ENCODE peak calls at places on chromosomes 1 and 21, in seven cellular contexts. N is endothelial cell of umbilical vein, P is A549, V is HCT116, O is WTC11, Z is K562, R is HepG2. M is an unnamed sample.

GRCh38 chr1:202288177-202288576 is 53.6 kb downstream of the UBE2T start:
- DNase-seq in N (no peak), P (no peak), V (no peak), O (no peak), Z (no peak), R (no peak), M (no peak)

GRCh38 chr1:196409586-196409985 is 198.7 kb downstream of the KCNT2 start:
- DNase-seq in N (peak), P (no peak), V (no peak), O (no peak), Z (no peak), R (no peak), M (peak)

GRCh38 chr1:167077868-167078210 is 12.3 kb downstream of the GPA33 start:
- DNase-seq in N (no peak), P (no peak), V (no peak), O (no peak), Z (no peak), R (no peak), M (no peak)

GRCh38 chr21:24514081-24514733 is 1093.1 kb downstream of the MRPL39 start:
- DNase-seq in N (no peak), P (peak), V (no peak), O (no peak), Z (no peak), R (no peak), M (peak)

GRCh38 chr1:50980505-50980904 is 10.5 kb downstream of the CDKN2C start:
- DNase-seq in N (no peak), P (no peak), V (no peak), O (no peak), Z (no peak), R (no peak), M (no peak)

GRCh38 chr21:33013618-33014017 is 12.1 kb upstream of the OLIG2 start:
- DNase-seq in N (no peak), P (no peak), V (no peak), O (no peak), Z (no peak), R (no peak), M (no peak)

GRCh38 chr21:43978060-43978459 is 34.0 kb upstream of the TRAPPC10 start:
- DNase-seq in N (no peak), P (no peak), V (no peak), O (no peak), Z (no peak), R (no peak), M (no peak)

GRCh38 chr1:41475859-41476567 is 8.5 kb downstream of the EDN2 start:
- DNase-seq in N (no peak), P (no peak), V (no peak), O (no peak), Z (no peak), R (no peak), M (no peak)

GRCh38 chr21:43308101-43308500 is 118.8 kb downstream of the SIK1 start:
- DNase-seq in N (no peak), P (no peak), V (no peak), O (no peak), Z (no peak), R (no peak), M (no peak)

GRCh38 chr21:41109174-41109573 is 58.8 kb upstream of the BACE2 start:
- DNase-seq in N (no peak), P (no peak), V (no peak), O (no peak), Z (no peak), R (no peak), M (no peak)

GRCh38 chr1:43511394-43511793 is 19.3 kb upstream of the PTPRF start:
- DNase-seq in N (no peak), P (no peak), V (no peak), O (no peak), Z (peak), R (no peak), M (no peak)

GRCh38 chr1:90725961-90726715 is 9.0 kb upstream of the BARHL2 start:
- DNase-seq in N (no peak), P (no peak), V (no peak), O (no peak), Z (no peak), R (no peak), M (no peak)

GRCh38 chr1:158087320-158087927 is 93.3 kb upstream of the CD1D start:
- DNase-seq in N (peak), P (peak), V (peak), O (peak), Z (peak), R (peak), M (peak)

GRCh38 chr1:192477630-192478029 is 97.9 kb upstream of the RGS1 start:
- DNase-seq in N (peak), P (peak), V (no peak), O (no peak), Z (no peak), R (peak), M (peak)

GRCh38 chr1:18149113-18149641 is 41.6 kb downstream of the IGSF21 start:
- DNase-seq in N (no peak), P (no peak), V (no peak), O (no peak), Z (no peak), R (peak), M (no peak)

GRCh38 chr1:33338495-33339211 is 17.8 kb upstream of the A3GALT2 start:
- DNase-seq in N (peak), P (no peak), V (no peak), O (no peak), Z (no peak), R (peak), M (peak)

GRCh38 chr1:32219022-32219421 is 3.1 kb downstream of the TMEM234 start:
- DNase-seq in N (no peak), P (no peak), V (no peak), O (no peak), Z (no peak), R (no peak), M (no peak)

GRCh38 chr1:32221581-32221979 is 573 bp downstream of the TMEM234 start:
- DNase-seq in N (no peak), P (no peak), V (no peak), O (no peak), Z (no peak), R (no peak), M (no peak)

GRCh38 chr1:32220746-32221580 is 1.2 kb downstream of the TMEM234 start:
- DNase-seq in N (no peak), P (no peak), V (no peak), O (no peak), Z (no peak), R (no peak), M (no peak)

DNA sequence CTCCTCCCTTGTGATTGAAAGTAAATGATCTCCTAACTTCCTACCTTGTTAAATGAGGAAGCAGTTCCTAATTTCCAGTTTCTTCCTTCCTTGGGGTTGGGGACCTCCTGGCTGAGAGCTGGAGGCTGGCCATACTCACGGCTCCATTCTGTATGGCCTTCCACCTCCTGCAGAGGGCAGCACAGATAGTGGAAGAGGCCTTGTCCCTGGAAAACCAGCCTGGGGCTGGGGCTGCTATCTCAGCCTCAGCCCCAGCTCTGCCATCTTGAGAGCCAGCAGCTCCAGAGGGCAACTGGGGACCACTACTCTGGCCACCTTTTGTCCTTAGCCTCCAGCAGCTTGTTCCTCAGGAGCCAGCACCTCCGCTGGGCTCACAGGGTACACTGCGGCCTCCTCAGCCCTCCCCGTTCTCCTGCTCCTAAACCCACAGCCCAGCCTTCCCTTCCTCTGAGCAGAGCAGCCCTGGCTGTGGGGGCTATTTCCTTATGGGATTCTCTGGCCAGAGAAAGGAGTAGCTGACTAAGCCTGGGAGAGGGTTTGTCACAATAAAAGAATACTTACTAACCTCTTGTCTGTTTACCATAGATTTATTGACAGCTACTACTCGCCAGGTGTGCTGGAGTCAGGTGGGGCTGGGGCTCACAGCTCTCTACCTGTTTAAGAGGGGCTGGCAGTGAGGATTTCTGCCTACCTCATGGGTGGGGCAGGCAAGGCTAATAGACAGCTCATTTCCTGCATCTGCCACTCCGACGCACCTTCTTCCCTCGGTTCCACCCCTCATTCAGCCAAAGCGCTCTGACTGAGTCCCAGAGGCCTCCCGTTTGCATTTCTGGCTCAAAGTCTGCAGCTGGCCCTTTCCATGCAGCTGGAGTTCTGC is 6.3 kb downstream of the TMEM234 start:
- DNase-seq in N (peak), P (peak), V (peak), O (peak), Z (peak), R (peak), M (peak)
- TF ChIP-seq MAX in N (no peak), P (no peak), V (no peak), O (no peak), Z (no peak), R (no peak), M (no peak)

GRCh38 chr1:209931141-209931540 is 6.9 kb upstream of the SYT14 start:
- DNase-seq in N (no peak), P (no peak), V (no peak), O (no peak), Z (no peak), R (no peak), M (no peak)

GRCh38 chr1:209929751-209930150 is 8.3 kb upstream of the SYT14 start:
- DNase-seq in N (peak), P (no peak), V (no peak), O (no peak), Z (no peak), R (no peak), M (no peak)

GRCh38 chr1:209927466-209927865 is 10.6 kb upstream of the SYT14 start:
- DNase-seq in N (no peak), P (no peak), V (no peak), O (no peak), Z (no peak), R (no peak), M (no peak)

GRCh38 chr1:209924386-209924785 is 13.6 kb upstream of the SYT14 start:
- DNase-seq in N (peak), P (no peak), V (no peak), O (no peak), Z (no peak), R (no peak), M (no peak)

GRCh38 chr1:209926045-209926444 is 12.0 kb upstream of the SYT14 start:
- DNase-seq in N (peak), P (no peak), V (no peak), O (no peak), Z (no peak), R (no peak), M (no peak)
- TF ChIP-seq CTCF in N (no peak), P (no peak), V (no peak), O (no peak), Z (no peak), R (no peak), M (no peak)

GRCh38 chr1:147750618-147751217 is 9.7 kb downstream of the GJA5 start:
- DNase-seq in N (no peak), P (no peak), V (no peak), O (no peak), Z (no peak), R (no peak), M (no peak)
- TF ChIP-seq MAX in N (no peak), P (no peak), V (no peak), O (no peak), Z (no peak), R (no peak), M (no peak)

GRCh38 chr1:49229555-49229954 is 452.9 kb upstream of the BEND5 start:
- DNase-seq in N (no peak), P (no peak), V (no peak), O (peak), Z (no peak), R (no peak), M (no peak)
- TF ChIP-seq CTCF in N (no peak), P (no peak), V (no peak), O (no peak), Z (no peak), R (no peak), M (no peak)

DNA sequence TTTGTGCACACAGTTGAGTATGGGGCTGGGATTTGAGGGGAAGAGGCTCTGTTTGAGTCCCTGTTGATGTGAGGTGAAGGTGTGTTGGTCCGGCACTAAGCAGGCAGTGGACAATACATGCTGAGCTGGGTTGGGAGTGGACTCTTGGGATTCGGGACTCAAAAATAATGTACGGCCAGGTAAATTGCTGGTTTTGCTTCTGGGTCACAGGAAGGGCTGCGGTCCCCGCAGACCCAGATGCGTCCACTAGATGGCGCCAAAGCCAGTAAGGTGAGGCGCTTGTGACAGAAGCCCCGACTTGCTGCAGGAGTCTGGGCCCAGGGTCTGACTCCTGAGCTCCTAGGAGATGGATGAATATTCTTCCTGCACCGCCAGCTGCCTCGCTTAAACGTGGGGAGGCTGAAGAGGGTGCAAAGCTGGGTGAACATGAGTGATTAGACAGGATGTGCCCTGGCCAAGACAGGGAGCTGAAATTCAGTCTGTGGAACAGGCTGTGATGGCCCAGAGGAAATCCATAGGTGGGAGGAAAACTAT is 61.4 kb downstream of the ACBD3 start:
- DNase-seq in N (peak), P (peak), V (peak), O (peak), Z (peak), R (peak), M (peak)
- TF ChIP-seq MAX in N (no peak), P (no peak), V (no peak), O (no peak), Z (no peak), R (no peak), M (no peak)

DNA sequence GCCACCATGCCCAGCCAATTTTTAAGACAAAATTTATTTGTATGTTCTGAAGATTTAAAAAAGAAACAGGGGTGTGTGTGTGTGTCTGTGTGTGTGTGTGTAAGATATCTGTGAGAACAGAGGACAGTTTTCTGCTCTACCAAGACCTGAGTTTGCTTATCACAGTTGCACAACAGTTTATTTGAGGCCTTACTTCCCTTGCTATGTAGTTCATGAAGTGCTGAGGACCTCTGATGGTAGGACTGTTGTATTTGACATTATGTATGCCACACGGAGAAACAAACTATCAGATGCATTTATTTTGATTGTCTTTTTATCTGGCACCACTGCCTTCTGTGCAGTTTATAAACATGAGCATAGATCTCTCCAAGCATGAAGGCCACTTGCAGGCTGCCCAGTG is 355.2 kb downstream of the PBX1 start:
- DNase-seq in N (peak), P (peak), V (no peak), O (no peak), Z (no peak), R (no peak), M (peak)
- TF ChIP-seq CTCF in N (no peak), P (peak), V (no peak), O (no peak), Z (no peak), R (no peak), M (no peak)

DNA sequence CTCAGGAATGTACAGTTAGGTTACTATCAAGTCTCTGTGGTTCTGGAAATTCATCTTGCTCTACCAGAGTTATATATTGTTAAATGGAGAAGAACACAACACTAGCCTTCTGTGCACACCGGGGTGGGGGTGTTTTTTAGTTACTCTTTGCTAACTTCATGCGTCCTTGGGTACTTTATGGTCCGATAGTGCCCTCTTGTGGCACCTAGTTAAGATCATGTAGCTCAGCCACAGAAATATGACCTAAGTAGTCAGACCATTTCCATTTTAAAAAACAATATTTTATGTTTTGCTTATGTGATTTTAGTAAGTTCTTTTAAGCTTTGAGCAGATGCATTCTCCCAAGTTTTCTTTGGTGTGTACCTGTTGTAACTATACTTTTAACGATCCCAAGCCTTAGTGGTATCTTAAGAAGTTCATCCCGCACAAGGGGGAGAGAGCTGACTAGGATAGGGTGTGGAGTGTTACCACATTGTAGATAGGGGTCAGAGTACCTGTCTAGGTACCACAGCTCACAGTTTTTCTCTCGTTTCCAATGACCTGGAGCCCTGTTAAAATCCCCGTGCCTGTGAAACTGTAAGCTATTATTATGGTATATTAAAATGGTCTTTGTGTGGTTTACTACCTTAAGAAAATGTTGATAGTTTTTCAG is 20.6 kb upstream of the SH3D21 start:
- DNase-seq in N (peak), P (peak), V (peak), O (peak), Z (peak), R (peak), M (peak)
- TF ChIP-seq MAX in N (no peak), P (no peak), V (no peak), O (no peak), Z (no peak), R (no peak), M (no peak)